ENCODE peak calls at places on chromosomes 12 and 14, in ten cellular contexts. H, Q, D, G, V, B, F, S, E and X are unnamed samples.

GRCh38 chr12:12365442-12365802 is 8.5 kb downstream of the BORCS5 start:
- DNase-seq in H (no peak), Q (no peak), D (no peak), G (no peak), V (no peak), B (no peak), F (no peak), S (no peak), E (no peak), X (no peak)

GRCh38 chr12:63103489-63104131 is 47.4 kb downstream of the AVPR1A start:
- DNase-seq in H (peak; percentile 46), Q (no peak), D (peak; percentile 51), G (no peak), V (no peak), B (peak; percentile 24), F (no peak), S (peak; percentile 46), E (no peak), X (no peak)

GRCh38 chr14:28767851-28768548 is 1.4 kb downstream of the FOXG1 start:
- DNase-seq in H (no peak), Q (no peak), D (no peak), G (peak; percentile 49), V (no peak), B (no peak), F (no peak), S (peak; percentile 73), E (no peak), X (peak; percentile 74)

GRCh38 chr12:101087903-101088302 is 122.1 kb downstream of the SLC5A8 start:
- DNase-seq in H (no peak), Q (no peak), D (no peak), G (no peak), V (no peak), B (no peak), F (no peak), S (no peak), E (no peak), X (no peak)

GRCh38 chr12:15644700-15645099 is 144.5 kb downstream of the EPS8 start:
- DNase-seq in H (no peak), Q (no peak), D (peak; percentile 25), G (no peak), V (no peak), B (peak; percentile 87), F (no peak), S (no peak), E (no peak), X (no peak)

GRCh38 chr14:64612021-64612380 is 62.2 kb downstream of the PPP1R36 start:
- DNase-seq in H (peak; percentile 84), Q (no peak), D (peak; percentile 72), G (no peak), V (no peak), B (peak; percentile 39), F (no peak), S (no peak), E (no peak), X (no peak)

GRCh38 chr12:120041386-120042231 is 52.6 kb downstream of the BICDL1 start:
- DNase-seq in H (peak; percentile 63), Q (no peak), D (no peak), G (no peak), V (no peak), B (no peak), F (no peak), S (peak; percentile 31), E (no peak), X (no peak)

GRCh38 chr12:68899251-68899771 is 33.7 kb downstream of the CPM start:
- DNase-seq in H (peak; percentile 38), Q (peak; percentile 69), D (peak; percentile 86), G (no peak), V (no peak), B (peak; percentile 58), F (no peak), S (no peak), E (no peak), X (peak; percentile 56)

GRCh38 chr14:46344327-46344937 is 307.1 kb downstream of the RPL10L start:
- DNase-seq in H (peak; percentile 7), Q (no peak), D (no peak), G (no peak), V (peak; percentile 27), B (peak; percentile 16), F (no peak), S (peak; percentile 38), E (no peak), X (no peak)